ENCODE peak calls at places on chromosomes 1 and 21, in nine cellular contexts. B is DND-41; X is esophagus squamous epithelium; Z is CD8-positive, alpha-beta memory T cell; D is right cardiac atrium; J is neural progenitor cell; W is pancreas; U is ovary; M is left ventricle myocardium inferior. I is an unnamed sample.

GRCh38 chr1:204127597-204128242 is 24.1 kb downstream of the ETNK2 start:
- DNase-seq in B (peak), X (no peak), Z (no peak), D (peak), J (peak), W (peak), U (peak), M (peak), I (no peak)

GRCh38 chr1:26733982-26734381 is 38.2 kb downstream of the ARID1A start:
- DNase-seq in B (no peak), X (no peak), Z (no peak), D (no peak), J (no peak), W (no peak), U (no peak), M (no peak), I (no peak)

GRCh38 chr1:44168520-44169098 is 27.2 kb upstream of the KLF18 start:
- DNase-seq in B (peak), X (no peak), Z (no peak), D (no peak), J (no peak), W (no peak), U (no peak), M (no peak), I (peak)

GRCh38 chr1:76690784-76691183 is 176.5 kb upstream of the ST6GALNAC5 start:
- DNase-seq in B (no peak), X (no peak), Z (no peak), D (no peak), J (no peak), W (no peak), U (no peak), M (no peak), I (no peak)

GRCh38 chr1:50423670-50424000 is 392 bp upstream of the DMRTA2 start:
- DNase-seq in B (no peak), X (no peak), Z (no peak), D (no peak), J (no peak), W (no peak), U (no peak), M (no peak), I (no peak)

GRCh38 chr1:218656301-218657037 is 311.3 kb downstream of the TGFB2 start:
- DNase-seq in B (no peak), X (no peak), Z (no peak), D (no peak), J (no peak), W (no peak), U (no peak), M (no peak), I (no peak)

GRCh38 chr1:234533975-234534876 is 55.2 kb upstream of the TARBP1 start:
- DNase-seq in B (no peak), X (no peak), Z (no peak), D (peak), J (no peak), W (peak), U (peak), M (peak), I (no peak)

GRCh38 chr1:210587547-210587946 is 258.8 kb downstream of the HHAT start:
- DNase-seq in B (no peak), X (no peak), Z (no peak), D (no peak), J (no peak), W (no peak), U (no peak), M (no peak), I (no peak)

GRCh38 chr1:206925116-206925736 is 3.5 kb upstream of the FCMR start:
- DNase-seq in B (peak), X (no peak), Z (peak), D (peak), J (no peak), W (no peak), U (no peak), M (no peak), I (peak)

GRCh38 chr1:37761416-37762095 is 3.4 kb downstream of the EPHA10 start:
- DNase-seq in B (no peak), X (no peak), Z (no peak), D (no peak), J (no peak), W (no peak), U (no peak), M (no peak), I (no peak)

GRCh38 chr1:46202975-46203737 is at the start of gene LURAP1:
- DNase-seq in B (peak), X (no peak), Z (no peak), D (peak), J (peak), W (no peak), U (peak), M (peak), I (no peak)

GRCh38 chr1:73626326-73626725 is 571.6 kb downstream of the LRRIQ3 start:
- DNase-seq in B (no peak), X (no peak), Z (no peak), D (no peak), J (no peak), W (no peak), U (no peak), M (no peak), I (no peak)

GRCh38 chr1:81803423-81804103 is 2.8 kb downstream of the ADGRL2 start:
- DNase-seq in B (no peak), X (no peak), Z (no peak), D (no peak), J (peak), W (no peak), U (peak), M (no peak), I (no peak)

GRCh38 chr21:32378956-32379355 is 13.9 kb downstream of the URB1 start:
- DNase-seq in B (no peak), X (no peak), Z (no peak), D (no peak), J (no peak), W (no peak), U (no peak), M (peak), I (no peak)

GRCh38 chr1:164610528-164611222 is 51.7 kb downstream of the PBX1 start:
- DNase-seq in B (no peak), X (no peak), Z (no peak), D (no peak), J (no peak), W (no peak), U (no peak), M (no peak), I (no peak)

GRCh38 chr1:212634252-212634651 is 25.7 kb downstream of the ATF3 start:
- DNase-seq in B (no peak), X (no peak), Z (no peak), D (no peak), J (no peak), W (no peak), U (no peak), M (no peak), I (no peak)

GRCh38 chr1:91282695-91283420 is 121.8 kb downstream of the HFM1 start:
- DNase-seq in B (peak), X (no peak), Z (no peak), D (peak), J (peak), W (peak), U (peak), M (no peak), I (peak)

GRCh38 chr1:229920683-229921082 is 146.4 kb upstream of the GALNT2 start:
- DNase-seq in B (no peak), X (no peak), Z (no peak), D (no peak), J (no peak), W (no peak), U (no peak), M (no peak), I (no peak)

GRCh38 chr1:221874285-221875003 is 132.6 kb upstream of the DUSP10 start:
- DNase-seq in B (peak), X (no peak), Z (no peak), D (no peak), J (no peak), W (no peak), U (no peak), M (no peak), I (peak)

GRCh38 chr1:21814241-21814918 is 2.3 kb downstream of the LDLRAD2 start:
- DNase-seq in B (no peak), X (no peak), Z (no peak), D (no peak), J (peak), W (no peak), U (no peak), M (no peak), I (peak)

GRCh38 chr1:6177681-6178380 is 2.3 kb downstream of the CHD5 start:
- DNase-seq in B (no peak), X (no peak), Z (no peak), D (no peak), J (no peak), W (no peak), U (no peak), M (no peak), I (no peak)

GRCh38 chr21:45208627-45208951 is 79.1 kb downstream of the POFUT2 start:
- DNase-seq in B (no peak), X (no peak), Z (no peak), D (no peak), J (no peak), W (no peak), U (no peak), M (no peak), I (no peak)

GRCh38 chr1:147781056-147781471 is 20.7 kb upstream of the GJA5 start:
- DNase-seq in B (no peak), X (no peak), Z (no peak), D (no peak), J (peak), W (no peak), U (no peak), M (no peak), I (no peak)

GRCh38 chr1:230107941-230108340 is 40.9 kb downstream of the GALNT2 start:
- DNase-seq in B (no peak), X (no peak), Z (no peak), D (no peak), J (no peak), W (no peak), U (no peak), M (no peak), I (no peak)

GRCh38 chr1:66981679-66982078 is 56.9 kb downstream of the MIER1 start:
- DNase-seq in B (peak), X (no peak), Z (peak), D (no peak), J (no peak), W (no peak), U (peak), M (no peak), I (peak)

GRCh38 chr1:66985835-66986234 is 61.0 kb downstream of the MIER1 start:
- DNase-seq in B (no peak), X (no peak), Z (no peak), D (no peak), J (no peak), W (no peak), U (no peak), M (no peak), I (no peak)

GRCh38 chr1:66982561-66983285 is 57.9 kb downstream of the MIER1 start:
- DNase-seq in B (no peak), X (no peak), Z (no peak), D (no peak), J (no peak), W (no peak), U (no peak), M (no peak), I (no peak)

GRCh38 chr1:66984491-66984890 is 59.7 kb downstream of the MIER1 start:
- DNase-seq in B (no peak), X (no peak), Z (no peak), D (no peak), J (no peak), W (no peak), U (no peak), M (no peak), I (no peak)

GRCh38 chr1:66980745-66981367 is 56.1 kb downstream of the MIER1 start:
- DNase-seq in B (no peak), X (no peak), Z (no peak), D (no peak), J (no peak), W (no peak), U (no peak), M (no peak), I (no peak)
- H3K4me3 ChIP-seq in B (peak), X (peak), Z (no peak), D (peak), J (no peak), W (no peak), U (no peak), M (peak), I (peak)

GRCh38 chr21:33973268-33973667 is 57.7 kb upstream of the ATP5PO start:
- DNase-seq in B (no peak), X (no peak), Z (no peak), D (no peak), J (no peak), W (no peak), U (no peak), M (no peak), I (no peak)

GRCh38 chr21:33972539-33972938 is 56.9 kb upstream of the ATP5PO start:
- DNase-seq in B (no peak), X (no peak), Z (no peak), D (no peak), J (no peak), W (no peak), U (no peak), M (no peak), I (no peak)

GRCh38 chr21:33968998-33969353 is 53.4 kb upstream of the ATP5PO start:
- DNase-seq in B (no peak), X (no peak), Z (no peak), D (no peak), J (no peak), W (no peak), U (no peak), M (no peak), I (no peak)

GRCh38 chr21:33969600-33969999 is 54.0 kb upstream of the ATP5PO start:
- DNase-seq in B (no peak), X (no peak), Z (no peak), D (no peak), J (no peak), W (no peak), U (no peak), M (no peak), I (no peak)

DNA sequence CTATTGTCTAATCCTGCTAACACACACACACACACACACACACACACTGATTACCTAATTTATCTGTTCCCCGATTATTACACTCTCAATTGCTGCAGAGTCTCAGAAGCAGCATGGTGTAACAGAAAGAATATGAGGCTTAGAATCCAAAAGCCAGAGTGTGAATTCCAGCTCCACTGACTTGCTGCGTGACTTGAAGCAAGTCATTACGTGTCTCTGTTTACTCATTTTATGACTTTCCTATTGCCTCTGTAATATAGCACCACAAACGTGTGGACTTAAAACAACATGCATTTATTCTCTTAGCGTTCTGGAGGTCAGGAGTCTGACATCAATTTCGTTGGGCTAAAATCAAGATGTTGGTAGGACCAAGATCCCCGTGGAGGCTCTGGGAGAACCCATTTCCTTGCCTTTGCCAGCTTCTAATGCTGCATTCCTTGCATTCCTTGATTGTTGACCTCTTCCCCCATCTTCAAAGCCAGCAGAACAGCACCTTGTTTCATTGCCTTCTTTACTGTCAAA is 55.9 kb upstream of the ATP5PO start:
- DNase-seq in B (no peak), X (no peak), Z (no peak), D (no peak), J (peak), W (no peak), U (no peak), M (no peak), I (no peak)
- H3K4me3 ChIP-seq in B (no peak), X (no peak), Z (no peak), D (no peak), J (no peak), W (no peak), U (no peak), M (no peak), I (no peak)

GRCh38 chr1:111517464-111518225 is 14.2 kb upstream of the ADORA3 start:
- DNase-seq in B (peak), X (no peak), Z (no peak), D (no peak), J (no peak), W (no peak), U (no peak), M (no peak), I (peak)

GRCh38 chr1:111515291-111516007 is 12.0 kb upstream of the ADORA3 start:
- DNase-seq in B (no peak), X (no peak), Z (no peak), D (peak), J (no peak), W (no peak), U (peak), M (peak), I (no peak)

GRCh38 chr1:111513410-111514020 is 10.1 kb upstream of the ADORA3 start:
- DNase-seq in B (no peak), X (no peak), Z (no peak), D (peak), J (no peak), W (no peak), U (no peak), M (peak), I (no peak)

GRCh38 chr1:111512132-111512874 is 8.9 kb upstream of the ADORA3 start:
- DNase-seq in B (no peak), X (no peak), Z (no peak), D (no peak), J (no peak), W (no peak), U (no peak), M (peak), I (no peak)

GRCh38 chr1:111516008-111516535 is 12.6 kb upstream of the ADORA3 start:
- DNase-seq in B (no peak), X (no peak), Z (peak), D (peak), J (peak), W (peak), U (peak), M (peak), I (peak)
- H3K4me3 ChIP-seq in B (no peak), X (peak), Z (peak), D (peak), J (no peak), W (no peak), U (peak), M (peak), I (no peak)

GRCh38 chr1:23278717-23279116 is 61.4 kb upstream of the HTR1D start:
- DNase-seq in B (no peak), X (no peak), Z (no peak), D (no peak), J (no peak), W (no peak), U (no peak), M (no peak), I (no peak)

GRCh38 chr1:23273450-23274133 is 56.3 kb upstream of the HTR1D start:
- DNase-seq in B (no peak), X (no peak), Z (no peak), D (no peak), J (no peak), W (no peak), U (no peak), M (no peak), I (no peak)

GRCh38 chr1:23274134-23274505 is 56.8 kb upstream of the HTR1D start:
- DNase-seq in B (no peak), X (no peak), Z (no peak), D (no peak), J (no peak), W (no peak), U (no peak), M (no peak), I (no peak)

DNA sequence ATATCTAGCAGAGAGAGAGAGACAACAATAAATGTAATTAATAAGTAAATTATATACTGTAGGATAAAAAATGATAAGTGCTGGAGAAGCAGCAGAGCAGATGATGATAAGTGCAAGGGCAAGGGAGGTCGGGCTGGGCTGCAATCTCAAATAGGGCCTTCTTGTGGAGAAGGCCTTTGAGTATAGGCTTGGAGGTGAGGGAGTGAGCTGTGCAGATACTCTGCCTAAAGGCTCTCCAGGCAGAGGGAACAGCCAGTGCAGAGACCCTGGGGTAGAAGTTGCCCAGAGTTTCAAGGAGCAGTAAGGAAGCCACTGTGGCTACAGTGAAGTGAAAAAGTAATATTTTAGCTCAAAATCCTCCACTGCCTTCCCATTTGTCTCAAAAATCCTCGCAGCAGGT is 59.2 kb upstream of the HTR1D start:
- DNase-seq in B (no peak), X (no peak), Z (no peak), D (no peak), J (no peak), W (no peak), U (no peak), M (no peak), I (no peak)
- H3K4me3 ChIP-seq in B (no peak), X (no peak), Z (no peak), D (no peak), J (no peak), W (no peak), U (no peak), M (no peak), I (no peak)

GRCh38 chr1:19442150-19443096 is 42.9 kb downstream of the CAPZB start:
- DNase-seq in B (no peak), X (no peak), Z (no peak), D (no peak), J (no peak), W (no peak), U (peak), M (no peak), I (no peak)
- H3K4me3 ChIP-seq in B (no peak), X (no peak), Z (no peak), D (no peak), J (no peak), W (no peak), U (peak), M (no peak), I (no peak)

GRCh38 chr1:183588827-183589226 is 1.4 kb downstream of the NCF2 start:
- DNase-seq in B (no peak), X (no peak), Z (no peak), D (no peak), J (no peak), W (no peak), U (no peak), M (no peak), I (no peak)
- H3K4me3 ChIP-seq in B (no peak), X (no peak), Z (no peak), D (no peak), J (no peak), W (no peak), U (no peak), M (peak), I (no peak)

DNA sequence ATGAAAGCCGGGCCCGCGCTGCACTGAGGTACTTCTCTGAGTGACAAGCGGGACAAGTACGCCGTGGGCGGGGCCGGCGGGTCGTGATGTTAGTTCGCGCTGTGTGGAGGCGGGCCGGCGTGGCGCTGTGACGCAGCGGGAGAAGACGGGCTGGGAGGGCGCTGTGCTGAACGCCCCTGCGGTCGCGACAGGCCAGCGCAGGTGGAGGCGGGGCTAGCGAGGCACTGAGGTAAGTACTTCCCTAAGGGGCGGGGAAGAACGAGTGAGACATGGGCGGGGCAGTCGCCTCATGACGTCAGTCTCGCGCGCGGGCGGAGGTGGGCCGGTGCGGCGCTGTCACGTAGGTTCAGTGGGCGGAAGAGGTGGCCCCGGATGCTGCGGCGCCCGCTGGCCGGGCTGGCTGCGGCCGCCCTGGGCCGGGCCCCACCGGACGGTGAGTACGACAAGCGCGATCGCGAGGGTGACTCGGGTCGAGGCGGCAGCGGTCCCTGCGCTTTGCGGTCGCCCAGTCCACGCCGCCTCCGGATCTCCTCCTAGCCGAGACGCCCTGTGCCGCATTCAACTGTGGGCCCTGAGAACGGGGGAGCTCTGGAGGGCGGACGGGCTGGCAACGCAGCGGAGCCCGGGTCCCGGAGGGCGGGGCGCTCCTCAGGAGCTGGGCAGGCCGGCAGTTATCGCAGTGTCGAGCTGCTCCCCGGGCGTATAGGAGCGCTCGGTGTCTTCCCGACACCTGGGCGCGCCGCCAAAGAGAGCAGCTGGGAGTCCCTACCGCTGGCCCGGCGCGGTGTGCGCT is at the start of gene GUK1:
- DNase-seq in B (peak), X (peak), Z (peak), D (peak), J (peak), W (peak), U (peak), M (peak), I (peak)
- H3K4me3 ChIP-seq in B (peak), X (peak), Z (peak), D (peak), J (peak), W (peak), U (peak), M (peak), I (peak)

I was measured in Jurkat, Clone E6-1.